ENCODE peak calls at places on chromosomes 4 and X, in nine cellular contexts. F is left ventricle myocardium inferior, U is kidney epithelial cell, A is right cardiac atrium, I is neuronal stem cell, S is fibroblast of mammary gland, C is esophagus muscularis mucosa, Q is AG10803, V is SJSA1. P is an unnamed sample.

GRCh38 chr4:58766763-58767162 is 1656.6 kb upstream of the IGFBP7 start:
- DNase-seq in F (no peak), U (no peak), A (no peak), I (no peak), S (no peak), C (no peak), Q (no peak), V (no peak), P (no peak)

GRCh38 chrX:51463322-51463721 is 33.1 kb downstream of the NUDT11 start:
- DNase-seq in F (no peak), U (no peak), A (no peak), I (no peak), S (no peak), C (no peak), Q (no peak), V (no peak), P (no peak)

GRCh38 chr4:80062527-80062926 is 10.5 kb downstream of the ANTXR2 start:
- DNase-seq in F (no peak), U (no peak), A (no peak), I (no peak), S (peak; percentile 79), C (no peak), Q (no peak), V (peak; percentile 16), P (no peak)

GRCh38 chr4:53786632-53787031 is 195.3 kb upstream of the LNX1 start:
- DNase-seq in F (no peak), U (no peak), A (no peak), I (no peak), S (peak; percentile 56), C (peak; percentile 90), Q (peak; percentile 93), V (no peak), P (no peak)

GRCh38 chrX:349196-349595 is 30.6 kb upstream of the GTPBP6 start:
- DNase-seq in F (peak; percentile 13), U (no peak), A (peak; percentile 69), I (no peak), S (no peak), C (no peak), Q (no peak), V (no peak), P (peak; percentile 60)

GRCh38 chr4:122894802-122895201 is 27.6 kb downstream of the NUDT6 start:
- DNase-seq in F (no peak), U (peak; percentile 31), A (no peak), I (no peak), S (no peak), C (no peak), Q (no peak), V (no peak), P (no peak)

GRCh38 chr4:107747748-107748486 is 27.9 kb upstream of the PAPSS1 start:
- DNase-seq in F (no peak), U (no peak), A (no peak), I (no peak), S (no peak), C (no peak), Q (no peak), V (no peak), P (no peak)

GRCh38 chr4:99816611-99817309 is at the start of gene DAPP1:
- DNase-seq in F (peak; percentile 17), U (no peak), A (peak; percentile 46), I (no peak), S (no peak), C (no peak), Q (no peak), V (no peak), P (no peak)

GRCh38 chrX:122913134-122913533 is 270.9 kb upstream of the GRIA3 start:
- DNase-seq in F (no peak), U (no peak), A (no peak), I (no peak), S (no peak), C (no peak), Q (no peak), V (no peak), P (no peak)

GRCh38 chr4:152360045-152360410 is 175.9 kb downstream of the FBXW7 start:
- DNase-seq in F (no peak), U (no peak), A (no peak), I (no peak), S (peak; percentile 45), C (no peak), Q (peak; percentile 31), V (no peak), P (no peak)

GRCh38 chrX:128439159-128439558 is 387.0 kb upstream of the ACTRT1 start:
- DNase-seq in F (no peak), U (no peak), A (no peak), I (no peak), S (no peak), C (no peak), Q (no peak), V (no peak), P (no peak)

GRCh38 chr4:178577933-178578332 is 1135.7 kb upstream of the AGA start:
- DNase-seq in F (no peak), U (no peak), A (no peak), I (no peak), S (no peak), C (no peak), Q (no peak), V (no peak), P (peak; percentile 8)

GRCh38 chr4:67875011-67875410 is 8.8 kb downstream of the TMPRSS11D start:
- DNase-seq in F (no peak), U (no peak), A (no peak), I (no peak), S (peak; percentile 56), C (no peak), Q (peak; percentile 38), V (no peak), P (no peak)

GRCh38 chr4:79358438-79358837 is 32.6 kb upstream of the NAA11 start:
- DNase-seq in F (no peak), U (no peak), A (no peak), I (no peak), S (no peak), C (no peak), Q (no peak), V (no peak), P (no peak)

GRCh38 chr4:174181827-174182226 is 101.6 kb downstream of the FBXO8 start:
- DNase-seq in F (no peak), U (no peak), A (no peak), I (no peak), S (no peak), C (no peak), Q (no peak), V (no peak), P (no peak)

GRCh38 chr4:26330186-26330787 is 9.5 kb downstream of the RBPJ start:
- DNase-seq in F (no peak), U (no peak), A (no peak), I (no peak), S (peak; percentile 71), C (no peak), Q (peak; percentile 65), V (peak; percentile 21), P (peak; percentile 67)

GRCh38 chrX:67622053-67622452 is 78.2 kb downstream of the AR start:
- DNase-seq in F (no peak), U (no peak), A (no peak), I (no peak), S (no peak), C (no peak), Q (peak; percentile 23), V (no peak), P (no peak)

GRCh38 chrX:11837437-11837836 is 79.4 kb downstream of the MSL3 start:
- DNase-seq in F (no peak), U (no peak), A (no peak), I (no peak), S (no peak), C (no peak), Q (no peak), V (no peak), P (no peak)

GRCh38 chr4:76802546-76803021 is 95.4 kb downstream of the SOWAHB start:
- DNase-seq in F (no peak), U (peak; percentile 72), A (no peak), I (no peak), S (no peak), C (no peak), Q (peak; percentile 47), V (no peak), P (peak; percentile 65)

GRCh38 chr4:76803522-76803921 is 94.4 kb downstream of the SOWAHB start:
- DNase-seq in F (no peak), U (peak; percentile 94), A (no peak), I (no peak), S (peak; percentile 84), C (no peak), Q (peak; percentile 97), V (peak; percentile 73), P (peak; percentile 83)

GRCh38 chr4:76799718-76800117 is 98.2 kb downstream of the SOWAHB start:
- DNase-seq in F (no peak), U (no peak), A (no peak), I (no peak), S (no peak), C (no peak), Q (no peak), V (no peak), P (no peak)

GRCh38 chr4:76800902-76801301 is 97.0 kb downstream of the SOWAHB start:
- DNase-seq in F (no peak), U (no peak), A (no peak), I (no peak), S (no peak), C (no peak), Q (no peak), V (no peak), P (no peak)

GRCh38 chr4:76801621-76802545 is 96.1 kb downstream of the SOWAHB start:
- DNase-seq in F (peak; percentile 48), U (no peak), A (peak; percentile 83), I (peak; percentile 24), S (no peak), C (no peak), Q (peak; percentile 53), V (no peak), P (peak; percentile 51)
- H3K4me3 ChIP-seq in F (peak overlapping the region; percentile 38), U (no peak overlapping the region), A (no peak overlapping the region), I (no peak overlapping the region), S (no peak overlapping the region), C (peak overlapping the region; percentile 35), Q (peak overlapping the region; percentile 35), V (no peak overlapping the region), P (no peak overlapping the region)

GRCh38 chrX:134990475-134991473 is at the start of gene SMIM10:
- DNase-seq in F (peak; percentile 83), U (peak; percentile 25), A (peak; percentile 94), I (no peak), S (peak; percentile 84), C (peak; percentile 91), Q (peak; percentile 65), V (peak; percentile 84), P (peak; percentile 42)
- H3K4me3 ChIP-seq in F (peak within 1 kb of the TSS; percentile 74), U (peak within 1 kb of the TSS; percentile 31), A (peak within 1 kb of the TSS; percentile 68), I (peak within 1 kb of the TSS; percentile 77), S (peak within 1 kb of the TSS; percentile 49), C (peak within 1 kb of the TSS; percentile 59), Q (peak within 1 kb of the TSS; percentile 52), V (peak within 1 kb of the TSS; percentile 46), P (peak within 1 kb of the TSS; percentile 28)

DNA sequence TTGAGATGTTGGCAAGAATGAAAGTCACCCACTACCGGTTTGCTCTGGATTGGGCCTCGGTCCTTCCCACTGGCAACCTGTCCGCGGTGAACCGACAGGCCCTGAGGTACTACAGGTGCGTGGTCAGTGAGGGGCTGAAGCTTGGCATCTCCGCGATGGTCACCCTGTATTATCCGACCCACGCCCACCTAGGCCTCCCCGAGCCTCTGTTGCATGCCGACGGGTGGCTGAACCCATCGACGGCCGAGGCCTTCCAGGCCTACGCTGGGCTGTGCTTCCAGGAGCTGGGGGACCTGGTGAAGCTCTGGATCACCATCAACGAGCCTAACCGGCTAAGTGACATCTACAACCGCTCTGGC is 12.3 kb downstream of the RPL9 start:
- DNase-seq in F (no peak), U (no peak), A (peak; percentile 53), I (no peak), S (no peak), C (no peak), Q (no peak), V (no peak), P (no peak)
- H3K4me3 ChIP-seq in F (peak overlapping the region; percentile 67), U (peak overlapping the region; percentile 12), A (no peak overlapping the region), I (peak overlapping the region; percentile 0), S (peak overlapping the region; percentile 23), C (peak overlapping the region; percentile 48), Q (peak overlapping the region; percentile 50), V (no peak overlapping the region), P (no peak overlapping the region)

GRCh38 chrX:31232506-31232905 is 160.7 kb upstream of the FTHL17 start:
- DNase-seq in F (no peak), U (no peak), A (no peak), I (no peak), S (no peak), C (no peak), Q (no peak), V (no peak), P (no peak)
- H3K4me3 ChIP-seq in F (no peak overlapping the region), U (no peak overlapping the region), A (no peak overlapping the region), I (no peak overlapping the region), S (no peak overlapping the region), C (no peak overlapping the region), Q (no peak overlapping the region), V (no peak overlapping the region), P (no peak overlapping the region)

P was measured in cardiac muscle cell.